ENCODE peak calls at places on chromosomes 5 and 9, in seven cellular contexts. Y is right atrium auricular region, W is pancreas, K is foreskin fibroblast, X is GM13977, B is neural progenitor cell, I is colonic mucosa. D is an unnamed sample.

GRCh38 chr9:105047652-105048031 is 119.7 kb upstream of the ABCA1 start:
- DNase-seq in Y (no peak), W (no peak), K (peak), X (no peak), B (no peak), I (no peak), D (no peak)

GRCh38 chr5:101018299-101018698 is 115.2 kb upstream of the ST8SIA4 start:
- DNase-seq in Y (no peak), W (no peak), K (no peak), X (no peak), B (no peak), I (no peak), D (no peak)

GRCh38 chr5:14212838-14213237 is 69.7 kb downstream of the TRIO start:
- DNase-seq in Y (no peak), W (no peak), K (no peak), X (peak), B (no peak), I (peak), D (no peak)

GRCh38 chr9:115395511-115396021 is 277.6 kb upstream of the TNC start:
- DNase-seq in Y (no peak), W (no peak), K (no peak), X (no peak), B (no peak), I (no peak), D (no peak)

GRCh38 chr9:98302938-98303337 is 47.5 kb upstream of the TBC1D2 start:
- DNase-seq in Y (no peak), W (no peak), K (no peak), X (no peak), B (no peak), I (no peak), D (no peak)

GRCh38 chr5:6261668-6262067 is 116.7 kb downstream of the MED10 start:
- DNase-seq in Y (no peak), W (no peak), K (no peak), X (no peak), B (no peak), I (no peak), D (no peak)

GRCh38 chr9:5315187-5315923 is 10.8 kb upstream of the RLN2 start:
- DNase-seq in Y (no peak), W (no peak), K (no peak), X (no peak), B (no peak), I (no peak), D (no peak)

GRCh38 chr5:135236951-135237791 is 161.9 kb downstream of the MACROH2A1 start:
- DNase-seq in Y (peak), W (no peak), K (no peak), X (no peak), B (no peak), I (peak), D (peak)

GRCh38 chr5:95959964-95960801 is 1.5 kb downstream of the ELL2 start:
- DNase-seq in Y (no peak), W (peak), K (peak), X (no peak), B (peak), I (peak), D (no peak)

GRCh38 chr9:100731557-100731956 is 153.7 kb downstream of the CAVIN4 start:
- DNase-seq in Y (no peak), W (no peak), K (no peak), X (no peak), B (no peak), I (no peak), D (no peak)

GRCh38 chr9:123322771-123323481 is 33.1 kb upstream of the CRB2 start:
- DNase-seq in Y (no peak), W (no peak), K (no peak), X (peak), B (no peak), I (no peak), D (no peak)

GRCh38 chr9:126667190-126668055 is 53.7 kb downstream of the LMX1B start:
- DNase-seq in Y (no peak), W (no peak), K (no peak), X (no peak), B (no peak), I (peak), D (no peak)

GRCh38 chr9:72294952-72295351 is 70.1 kb downstream of the ZFAND5 start:
- DNase-seq in Y (no peak), W (no peak), K (no peak), X (no peak), B (no peak), I (peak), D (no peak)

GRCh38 chr5:105146867-105147266 is 1584.3 kb upstream of the NUDT12 start:
- DNase-seq in Y (no peak), W (no peak), K (peak), X (no peak), B (no peak), I (no peak), D (no peak)

GRCh38 chr9:75027187-75028107 is 646 bp downstream of the CARNMT1 start:
- DNase-seq in Y (peak), W (peak), K (peak), X (peak), B (peak), I (peak), D (no peak)

GRCh38 chr5:169910393-169910792 is 69.9 kb downstream of the INSYN2B start:
- DNase-seq in Y (no peak), W (no peak), K (no peak), X (no peak), B (no peak), I (no peak), D (no peak)

GRCh38 chr5:102933300-102933699 is 178.2 kb downstream of the PAM start:
- DNase-seq in Y (no peak), W (no peak), K (no peak), X (no peak), B (no peak), I (no peak), D (no peak)

GRCh38 chr5:144333336-144333920 is 162.8 kb downstream of the KCTD16 start:
- DNase-seq in Y (no peak), W (no peak), K (peak), X (no peak), B (no peak), I (no peak), D (no peak)

GRCh38 chr9:120693609-120694008 is 20.7 kb downstream of the MEGF9 start:
- DNase-seq in Y (no peak), W (no peak), K (peak), X (no peak), B (no peak), I (no peak), D (no peak)

GRCh38 chr5:111454198-111454606 is 58.1 kb downstream of the STARD4 start:
- DNase-seq in Y (no peak), W (no peak), K (peak), X (no peak), B (no peak), I (no peak), D (no peak)

GRCh38 chr5:141522301-141522700 is 33.4 kb downstream of the PCDHGC5 start:
- DNase-seq in Y (no peak), W (no peak), K (no peak), X (no peak), B (no peak), I (no peak), D (no peak)

GRCh38 chr9:35446012-35446411 is 43.9 kb upstream of the RUSC2 start:
- DNase-seq in Y (no peak), W (no peak), K (no peak), X (no peak), B (no peak), I (no peak), D (no peak)

GRCh38 chr9:74645007-74645639 is 148.0 kb downstream of the RORB start:
- DNase-seq in Y (no peak), W (no peak), K (peak), X (peak), B (peak), I (no peak), D (no peak)

GRCh38 chr9:29802454-29802853 is 2229.2 kb upstream of the C9orf72 start:
- DNase-seq in Y (no peak), W (no peak), K (no peak), X (no peak), B (no peak), I (no peak), D (no peak)

GRCh38 chr5:133247881-133248642 is 196.2 kb downstream of the HSPA4 start:
- DNase-seq in Y (no peak), W (peak), K (no peak), X (no peak), B (peak), I (peak), D (no peak)

GRCh38 chr5:73488806-73489205 is 9.4 kb upstream of the BTF3 start:
- DNase-seq in Y (no peak), W (no peak), K (no peak), X (no peak), B (no peak), I (no peak), D (no peak)

GRCh38 chr9:11023201-11023600 is 410.4 kb upstream of the PTPRD start:
- DNase-seq in Y (no peak), W (no peak), K (no peak), X (no peak), B (no peak), I (no peak), D (no peak)

GRCh38 chr9:123372766-123373446 is 16.9 kb downstream of the CRB2 start:
- DNase-seq in Y (no peak), W (no peak), K (no peak), X (no peak), B (no peak), I (no peak), D (no peak)

GRCh38 chr5:97096096-97096648 is 46.2 kb downstream of the LIX1 start:
- DNase-seq in Y (no peak), W (no peak), K (peak), X (no peak), B (no peak), I (no peak), D (no peak)

GRCh38 chr5:176579323-176579722 is 30.2 kb downstream of the CDHR2 start:
- DNase-seq in Y (no peak), W (no peak), K (no peak), X (no peak), B (no peak), I (no peak), D (no peak)

GRCh38 chr9:91546574-91546973 is 122.9 kb upstream of the NFIL3 start:
- DNase-seq in Y (no peak), W (no peak), K (peak), X (no peak), B (no peak), I (no peak), D (no peak)

GRCh38 chr9:98427491-98427890 is 172.0 kb upstream of the TBC1D2 start:
- DNase-seq in Y (no peak), W (no peak), K (no peak), X (no peak), B (no peak), I (no peak), D (no peak)

GRCh38 chr9:30065888-30066287 is 2318.6 kb upstream of the ACO1 start:
- DNase-seq in Y (no peak), W (no peak), K (no peak), X (no peak), B (no peak), I (no peak), D (no peak)

GRCh38 chr5:55597014-55597981 is 62.5 kb upstream of the PLPP1 start:
- DNase-seq in Y (peak), W (peak), K (peak), X (no peak), B (no peak), I (peak), D (no peak)

GRCh38 chr9:136650648-136651047 is 12.1 kb upstream of the EGFL7 start:
- DNase-seq in Y (no peak), W (no peak), K (no peak), X (no peak), B (no peak), I (no peak), D (no peak)

GRCh38 chr5:20466507-20466906 is 478.5 kb upstream of the CDH18 start:
- DNase-seq in Y (no peak), W (no peak), K (no peak), X (no peak), B (no peak), I (no peak), D (no peak)

GRCh38 chr9:26292943-26293342 is 599.7 kb downstream of the CAAP1 start:
- DNase-seq in Y (no peak), W (no peak), K (peak), X (no peak), B (peak), I (no peak), D (no peak)

GRCh38 chr5:163645421-163646416 is 140.3 kb downstream of the MAT2B start:
- DNase-seq in Y (no peak), W (no peak), K (no peak), X (no peak), B (no peak), I (no peak), D (no peak)
- TF ChIP-seq CTCF in Y (no peak), W (no peak), K (no peak), X (no peak), B (no peak), I (no peak), D (no peak)

GRCh38 chr5:152532714-152533113 is 127.6 kb upstream of the NMUR2 start:
- DNase-seq in Y (no peak), W (no peak), K (peak), X (no peak), B (peak), I (no peak), D (no peak)
- TF ChIP-seq CTCF in Y (no peak), W (no peak), K (peak), X (peak), B (peak), I (peak), D (peak)

GRCh38 chr5:7828269-7828668 is 22.7 kb downstream of the CFAP90 start:
- DNase-seq in Y (no peak), W (no peak), K (no peak), X (no peak), B (no peak), I (no peak), D (no peak)

GRCh38 chr5:7823601-7824000 is 27.3 kb downstream of the CFAP90 start:
- DNase-seq in Y (no peak), W (no peak), K (no peak), X (no peak), B (no peak), I (no peak), D (no peak)

GRCh38 chr5:7824995-7825394 is 25.9 kb downstream of the CFAP90 start:
- DNase-seq in Y (no peak), W (no peak), K (no peak), X (no peak), B (no peak), I (no peak), D (no peak)

GRCh38 chr5:7825630-7826029 is 25.3 kb downstream of the CFAP90 start:
- DNase-seq in Y (no peak), W (no peak), K (no peak), X (no peak), B (no peak), I (no peak), D (no peak)

GRCh38 chr5:7827602-7828001 is 23.3 kb downstream of the CFAP90 start:
- DNase-seq in Y (no peak), W (no peak), K (peak), X (no peak), B (no peak), I (no peak), D (no peak)
- TF ChIP-seq CTCF in Y (no peak), W (no peak), K (peak), X (no peak), B (no peak), I (no peak), D (no peak)

GRCh38 chr9:87504938-87505337 is 7.3 kb downstream of the DAPK1 start:
- DNase-seq in Y (no peak), W (no peak), K (no peak), X (no peak), B (no peak), I (no peak), D (no peak)

GRCh38 chr9:87502446-87503232 is 5.0 kb downstream of the DAPK1 start:
- DNase-seq in Y (no peak), W (peak), K (no peak), X (no peak), B (no peak), I (peak), D (no peak)

GRCh38 chr9:87503970-87504369 is 6.3 kb downstream of the DAPK1 start:
- DNase-seq in Y (no peak), W (no peak), K (no peak), X (no peak), B (no peak), I (no peak), D (no peak)

GRCh38 chr9:87510251-87510683 is 12.6 kb downstream of the DAPK1 start:
- DNase-seq in Y (no peak), W (no peak), K (no peak), X (no peak), B (no peak), I (no peak), D (no peak)

GRCh38 chr9:87505869-87506678 is 8.4 kb downstream of the DAPK1 start:
- DNase-seq in Y (no peak), W (no peak), K (no peak), X (no peak), B (no peak), I (no peak), D (no peak)
- TF ChIP-seq CTCF in Y (no peak), W (no peak), K (no peak), X (no peak), B (no peak), I (no peak), D (no peak)

GRCh38 chr9:130901498-130902203 is 5.0 kb upstream of the QRFP start:
- DNase-seq in Y (no peak), W (no peak), K (peak), X (no peak), B (no peak), I (peak), D (no peak)
- TF ChIP-seq CTCF in Y (no peak), W (no peak), K (no peak), X (no peak), B (no peak), I (no peak), D (no peak)

GRCh38 chr5:62718368-62718767 is 139.7 kb downstream of the LRRC70 start:
- DNase-seq in Y (no peak), W (no peak), K (no peak), X (no peak), B (no peak), I (no peak), D (no peak)
- TF ChIP-seq CTCF in Y (no peak), W (no peak), K (no peak), X (peak), B (no peak), I (no peak), D (no peak)